ENCODE peak calls at places on chromosomes 7 and 10, in ten cellular contexts. One of them, this sample, is unnamed.

GRCh38 chr10:132974249-132974796 is 32.0 kb upstream of the CFAP46 start:
- DNase-seq in adrenal gland: no peak
- DNase-seq in endothelial cell of umbilical vein: no peak
- DNase-seq in esophagus squamous epithelium: no peak
- DNase-seq in heart left ventricle: no peak
- DNase-seq in A549: no peak
- DNase-seq in IMR-90: no peak
- DNase-seq in right lobe of liver: peak
- DNase-seq in ovary: no peak
- DNase-seq in body of pancreas: peak
- DNase-seq in this sample: no peak

GRCh38 chr7:1279041-1279440 is 46.4 kb downstream of the UNCX start:
- DNase-seq in adrenal gland: no peak
- DNase-seq in endothelial cell of umbilical vein: no peak
- DNase-seq in esophagus squamous epithelium: no peak
- DNase-seq in heart left ventricle: no peak
- DNase-seq in A549: no peak
- DNase-seq in IMR-90: no peak
- DNase-seq in right lobe of liver: no peak
- DNase-seq in ovary: no peak
- DNase-seq in body of pancreas: no peak
- DNase-seq in this sample: no peak

GRCh38 chr7:9125246-9125645 is 691.8 kb downstream of the NXPH1 start:
- DNase-seq in adrenal gland: no peak
- DNase-seq in endothelial cell of umbilical vein: no peak
- DNase-seq in esophagus squamous epithelium: no peak
- DNase-seq in heart left ventricle: no peak
- DNase-seq in A549: no peak
- DNase-seq in IMR-90: no peak
- DNase-seq in right lobe of liver: no peak
- DNase-seq in ovary: no peak
- DNase-seq in body of pancreas: no peak
- DNase-seq in this sample: no peak

GRCh38 chr7:69622960-69623359 is 24.7 kb downstream of the AUTS2 start:
- DNase-seq in adrenal gland: no peak
- DNase-seq in endothelial cell of umbilical vein: no peak
- DNase-seq in esophagus squamous epithelium: no peak
- DNase-seq in heart left ventricle: no peak
- DNase-seq in A549: no peak
- DNase-seq in IMR-90: no peak
- DNase-seq in right lobe of liver: no peak
- DNase-seq in ovary: no peak
- DNase-seq in body of pancreas: no peak
- DNase-seq in this sample: no peak

GRCh38 chr10:70880077-70880534 is 8.3 kb downstream of the PCBD1 start:
- DNase-seq in adrenal gland: peak
- DNase-seq in endothelial cell of umbilical vein: peak
- DNase-seq in esophagus squamous epithelium: no peak
- DNase-seq in heart left ventricle: peak
- DNase-seq in A549: peak
- DNase-seq in IMR-90: peak
- DNase-seq in right lobe of liver: peak
- DNase-seq in ovary: peak
- DNase-seq in body of pancreas: peak
- DNase-seq in this sample: peak

GRCh38 chr7:104005197-104005596 is 15.7 kb upstream of the RELN start:
- DNase-seq in adrenal gland: no peak
- DNase-seq in endothelial cell of umbilical vein: peak
- DNase-seq in esophagus squamous epithelium: no peak
- DNase-seq in heart left ventricle: no peak
- DNase-seq in A549: no peak
- DNase-seq in IMR-90: peak
- DNase-seq in right lobe of liver: no peak
- DNase-seq in ovary: no peak
- DNase-seq in body of pancreas: no peak
- DNase-seq in this sample: no peak

GRCh38 chr10:42875792-42876191 is 93.2 kb downstream of the BMS1 start:
- DNase-seq in adrenal gland: peak
- DNase-seq in endothelial cell of umbilical vein: no peak
- DNase-seq in esophagus squamous epithelium: no peak
- DNase-seq in heart left ventricle: no peak
- DNase-seq in A549: no peak
- DNase-seq in IMR-90: peak
- DNase-seq in right lobe of liver: no peak
- DNase-seq in ovary: no peak
- DNase-seq in body of pancreas: no peak
- DNase-seq in this sample: no peak

GRCh38 chr10:99540673-99541531 is 8.2 kb downstream of the NKX2-3 start:
- DNase-seq in adrenal gland: no peak
- DNase-seq in endothelial cell of umbilical vein: no peak
- DNase-seq in esophagus squamous epithelium: no peak
- DNase-seq in heart left ventricle: no peak
- DNase-seq in A549: peak
- DNase-seq in IMR-90: no peak
- DNase-seq in right lobe of liver: peak
- DNase-seq in ovary: no peak
- DNase-seq in body of pancreas: peak
- DNase-seq in this sample: no peak

GRCh38 chr7:41777894-41778596 is 75.2 kb upstream of the INHBA start:
- DNase-seq in adrenal gland: no peak
- DNase-seq in endothelial cell of umbilical vein: no peak
- DNase-seq in esophagus squamous epithelium: no peak
- DNase-seq in heart left ventricle: no peak
- DNase-seq in A549: no peak
- DNase-seq in IMR-90: no peak
- DNase-seq in right lobe of liver: no peak
- DNase-seq in ovary: no peak
- DNase-seq in body of pancreas: no peak
- DNase-seq in this sample: no peak

GRCh38 chr10:28765641-28766040 is 88.3 kb downstream of the BAMBI start:
- DNase-seq in adrenal gland: no peak
- DNase-seq in endothelial cell of umbilical vein: no peak
- DNase-seq in esophagus squamous epithelium: no peak
- DNase-seq in heart left ventricle: no peak
- DNase-seq in A549: no peak
- DNase-seq in IMR-90: no peak
- DNase-seq in right lobe of liver: no peak
- DNase-seq in ovary: no peak
- DNase-seq in body of pancreas: no peak
- DNase-seq in this sample: no peak

GRCh38 chr10:28763471-28763870 is 86.2 kb downstream of the BAMBI start:
- DNase-seq in adrenal gland: no peak
- DNase-seq in endothelial cell of umbilical vein: no peak
- DNase-seq in esophagus squamous epithelium: no peak
- DNase-seq in heart left ventricle: no peak
- DNase-seq in A549: no peak
- DNase-seq in IMR-90: no peak
- DNase-seq in right lobe of liver: no peak
- DNase-seq in ovary: no peak
- DNase-seq in body of pancreas: no peak
- DNase-seq in this sample: no peak

GRCh38 chr10:28769147-28769604 is 91.9 kb downstream of the BAMBI start:
- DNase-seq in adrenal gland: no peak
- DNase-seq in endothelial cell of umbilical vein: no peak
- DNase-seq in esophagus squamous epithelium: no peak
- DNase-seq in heart left ventricle: no peak
- DNase-seq in A549: no peak
- DNase-seq in IMR-90: no peak
- DNase-seq in right lobe of liver: no peak
- DNase-seq in ovary: no peak
- DNase-seq in body of pancreas: no peak
- DNase-seq in this sample: no peak

GRCh38 chr10:28768227-28768626 is 90.9 kb downstream of the BAMBI start:
- DNase-seq in adrenal gland: no peak
- DNase-seq in endothelial cell of umbilical vein: no peak
- DNase-seq in esophagus squamous epithelium: no peak
- DNase-seq in heart left ventricle: no peak
- DNase-seq in A549: no peak
- DNase-seq in IMR-90: no peak
- DNase-seq in right lobe of liver: no peak
- DNase-seq in ovary: no peak
- DNase-seq in body of pancreas: no peak
- DNase-seq in this sample: no peak
- TF ChIP-seq POLR2A in adrenal gland: no peak
- TF ChIP-seq POLR2A in endothelial cell of umbilical vein: no peak
- TF ChIP-seq POLR2A in esophagus squamous epithelium: no peak
- TF ChIP-seq POLR2A in heart left ventricle: no peak
- TF ChIP-seq POLR2A in A549: no peak
- TF ChIP-seq POLR2A in IMR-90: no peak
- TF ChIP-seq POLR2A in right lobe of liver: no peak
- TF ChIP-seq POLR2A in ovary: no peak
- TF ChIP-seq POLR2A in body of pancreas: no peak
- TF ChIP-seq POLR2A in this sample: no peak

DNA sequence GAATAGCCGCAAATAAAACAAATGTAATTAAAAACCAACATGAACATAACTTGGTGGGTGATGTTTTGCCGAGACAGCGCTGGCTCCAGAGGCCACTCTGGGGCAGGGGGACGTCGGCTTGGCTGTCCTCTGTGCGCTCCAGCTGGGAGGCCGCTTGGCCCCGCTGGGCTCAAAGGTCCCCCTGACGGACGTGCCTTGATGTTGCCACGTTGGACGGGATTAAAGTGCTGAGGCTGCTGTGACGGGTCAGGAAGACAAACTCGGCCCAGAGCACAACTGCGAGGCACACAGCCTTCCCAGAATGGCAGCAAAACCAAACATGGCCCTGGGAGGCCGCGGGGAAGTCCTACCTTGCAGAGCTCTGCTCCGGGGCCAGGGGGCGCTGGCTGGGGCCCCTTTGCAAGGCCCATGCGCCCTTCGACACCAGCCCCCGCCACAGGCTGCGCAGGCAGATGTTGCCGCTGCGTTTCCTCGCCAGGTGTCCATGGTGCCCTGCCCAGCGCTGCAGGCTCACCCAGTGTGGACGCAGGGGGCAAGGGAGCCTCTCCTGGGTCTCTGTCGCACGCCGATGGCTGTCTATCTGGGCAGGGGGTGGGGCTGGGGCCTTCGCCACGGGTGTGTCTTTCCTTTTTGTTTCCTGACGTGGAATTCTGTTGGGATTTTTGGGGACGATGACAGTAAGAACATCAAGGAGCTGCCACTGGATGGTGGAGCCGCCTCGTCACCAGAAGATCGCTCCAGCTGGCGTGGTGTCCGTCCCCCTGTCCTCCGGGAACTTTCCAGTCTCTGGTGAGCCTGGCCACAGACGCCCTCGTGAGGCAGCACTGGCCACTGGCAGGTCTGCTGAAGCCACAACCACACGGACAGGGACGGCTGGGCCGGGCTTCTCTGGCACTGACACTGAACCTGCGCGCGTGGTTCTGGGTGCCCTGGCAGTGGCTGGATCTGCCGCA is 99.6 kb upstream of the DIP2C start:
- DNase-seq in adrenal gland: peak
- DNase-seq in endothelial cell of umbilical vein: peak
- DNase-seq in esophagus squamous epithelium: no peak
- DNase-seq in heart left ventricle: peak
- DNase-seq in A549: peak
- DNase-seq in IMR-90: peak
- DNase-seq in right lobe of liver: peak
- DNase-seq in ovary: no peak
- DNase-seq in body of pancreas: peak
- DNase-seq in this sample: peak
- TF ChIP-seq CTCF in adrenal gland: peak
- TF ChIP-seq CTCF in endothelial cell of umbilical vein: peak
- TF ChIP-seq CTCF in esophagus squamous epithelium: peak
- TF ChIP-seq CTCF in heart left ventricle: peak
- TF ChIP-seq CTCF in A549: peak
- TF ChIP-seq CTCF in IMR-90: peak
- TF ChIP-seq CTCF in right lobe of liver: peak
- TF ChIP-seq CTCF in ovary: peak
- TF ChIP-seq CTCF in body of pancreas: peak
- TF ChIP-seq CTCF in this sample: peak

DNA sequence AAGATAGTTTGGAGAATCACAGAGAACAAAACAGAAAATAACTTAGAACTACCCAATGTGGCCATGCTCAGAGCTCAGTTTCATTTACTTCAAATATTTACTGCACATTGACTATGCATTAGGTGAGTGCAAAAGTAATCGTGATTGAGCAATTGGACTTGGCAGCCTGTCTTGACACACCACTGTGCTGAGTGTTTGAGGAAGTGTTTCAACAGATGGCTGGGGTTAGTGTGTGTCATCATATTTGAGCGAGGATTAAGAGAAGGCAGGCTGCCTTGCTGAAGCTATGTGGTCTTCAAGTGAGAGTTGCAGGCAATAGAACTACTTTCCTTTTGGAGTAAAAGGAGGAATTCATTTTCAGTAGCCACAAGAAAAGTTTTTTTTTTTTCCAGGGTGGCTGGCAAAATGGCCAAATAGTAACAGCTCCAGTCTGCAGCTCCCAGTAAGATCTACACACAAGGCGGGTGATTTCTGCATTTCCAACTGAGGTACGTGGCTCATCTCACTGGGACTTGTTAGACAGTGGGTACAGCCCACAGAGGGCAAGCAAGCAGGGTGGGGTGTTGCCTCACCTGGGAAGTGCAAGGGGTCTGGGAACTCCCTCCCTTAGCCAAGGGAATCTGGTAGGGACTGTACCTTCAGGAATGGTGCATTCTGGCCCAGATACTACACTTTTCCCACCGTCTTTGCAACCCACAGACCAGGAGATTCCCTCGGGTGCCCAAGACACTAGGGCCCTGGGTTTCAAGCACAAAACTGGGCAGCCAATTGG is 37.7 kb downstream of the AKR1C4 start:
- DNase-seq in adrenal gland: no peak
- DNase-seq in endothelial cell of umbilical vein: no peak
- DNase-seq in esophagus squamous epithelium: no peak
- DNase-seq in heart left ventricle: no peak
- DNase-seq in A549: peak
- DNase-seq in IMR-90: peak
- DNase-seq in right lobe of liver: peak
- DNase-seq in ovary: no peak
- DNase-seq in body of pancreas: peak
- DNase-seq in this sample: peak
- H3K27ac ChIP-seq in adrenal gland: no peak
- H3K27ac ChIP-seq in endothelial cell of umbilical vein: no peak
- H3K27ac ChIP-seq in esophagus squamous epithelium: no peak
- H3K27ac ChIP-seq in heart left ventricle: no peak
- H3K27ac ChIP-seq in A549: peak
- H3K27ac ChIP-seq in IMR-90: no peak
- H3K27ac ChIP-seq in right lobe of liver: peak
- H3K27ac ChIP-seq in ovary: no peak
- H3K27ac ChIP-seq in body of pancreas: no peak
- H3K27ac ChIP-seq in this sample: no peak

DNA sequence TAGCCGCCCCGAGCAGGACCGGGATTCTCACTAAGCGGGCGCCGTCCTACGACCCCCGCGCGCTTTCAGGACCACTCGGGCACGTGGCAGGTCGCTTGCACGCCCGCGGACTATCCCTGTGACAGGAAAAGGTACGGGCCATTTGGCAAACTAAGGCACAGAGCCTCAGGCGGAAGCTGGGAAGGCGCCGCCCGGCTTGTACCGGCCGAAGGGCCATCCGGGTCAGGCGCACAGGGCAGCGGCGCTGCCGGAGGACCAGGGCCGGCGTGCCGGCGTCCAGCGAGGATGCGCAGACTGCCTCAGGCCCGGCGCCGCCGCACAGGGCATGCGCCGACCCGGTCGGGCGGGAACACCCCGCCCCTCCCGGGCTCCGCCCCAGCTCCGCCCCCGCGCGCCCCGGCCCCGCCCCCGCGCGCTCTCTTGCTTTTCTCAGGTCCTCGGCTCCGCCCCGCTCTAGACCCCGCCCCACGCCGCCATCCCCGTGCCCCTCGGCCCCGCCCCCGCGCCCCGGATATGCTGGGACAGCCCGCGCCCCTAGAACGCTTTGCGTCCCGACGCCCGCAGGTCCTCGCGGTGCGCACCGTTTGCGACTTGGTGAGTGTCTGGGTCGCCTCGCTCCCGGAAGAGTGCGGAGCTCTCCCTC is at the start of gene MGMT:
- DNase-seq in adrenal gland: peak
- DNase-seq in endothelial cell of umbilical vein: peak
- DNase-seq in esophagus squamous epithelium: peak
- DNase-seq in heart left ventricle: peak
- DNase-seq in A549: peak
- DNase-seq in IMR-90: peak
- DNase-seq in right lobe of liver: peak
- DNase-seq in ovary: peak
- DNase-seq in body of pancreas: peak
- DNase-seq in this sample: peak
- TF ChIP-seq POLR2A in adrenal gland: peak
- TF ChIP-seq POLR2A in endothelial cell of umbilical vein: peak
- TF ChIP-seq POLR2A in esophagus squamous epithelium: no peak
- TF ChIP-seq POLR2A in heart left ventricle: peak
- TF ChIP-seq POLR2A in A549: peak
- TF ChIP-seq POLR2A in IMR-90: peak
- TF ChIP-seq POLR2A in right lobe of liver: peak
- TF ChIP-seq POLR2A in ovary: peak
- TF ChIP-seq POLR2A in body of pancreas: peak
- TF ChIP-seq POLR2A in this sample: peak